ENCODE peak calls at places on chromosomes 6 and 20, in five cellular contexts. One of them, this sample, is unnamed.
A peak's percentile ranks its signal among the peaks of the same experiment; 100 is the strongest.

GRCh38 chr20:39474829-39475228 is 512.7 kb downstream of the DHX35 start:
- DNase-seq in substantia nigra: no peak
- DNase-seq in naive thymus-derived CD4-positive, alpha-beta T cell: no peak
- DNase-seq in cardiac muscle cell: no peak
- DNase-seq in HTR-8/SVneo: no peak
- DNase-seq in this sample: no peak

GRCh38 chr6:102474041-102474807 is 1080.7 kb downstream of the GRIK2 start:
- DNase-seq in substantia nigra: no peak
- DNase-seq in naive thymus-derived CD4-positive, alpha-beta T cell: no peak
- DNase-seq in cardiac muscle cell: no peak
- DNase-seq in HTR-8/SVneo: no peak
- DNase-seq in this sample: no peak

GRCh38 chr6:105862936-105863603 is 223.1 kb upstream of the PRDM1 start:
- DNase-seq in substantia nigra: no peak
- DNase-seq in naive thymus-derived CD4-positive, alpha-beta T cell: no peak
- DNase-seq in cardiac muscle cell: no peak
- DNase-seq in HTR-8/SVneo: no peak
- DNase-seq in this sample: no peak

GRCh38 chr6:147999001-147999540 is 343.6 kb upstream of the SASH1 start:
- DNase-seq in substantia nigra: no peak
- DNase-seq in naive thymus-derived CD4-positive, alpha-beta T cell: no peak
- DNase-seq in cardiac muscle cell: no peak
- DNase-seq in HTR-8/SVneo: no peak
- DNase-seq in this sample: no peak

GRCh38 chr6:155635416-155635815 is 179.8 kb upstream of the NOX3 start:
- DNase-seq in substantia nigra: no peak
- DNase-seq in naive thymus-derived CD4-positive, alpha-beta T cell: no peak
- DNase-seq in cardiac muscle cell: no peak
- DNase-seq in HTR-8/SVneo: no peak
- DNase-seq in this sample: no peak

GRCh38 chr6:24935753-24936152 is at the start of gene RIPOR2:
- DNase-seq in substantia nigra: peak; percentile 21
- DNase-seq in naive thymus-derived CD4-positive, alpha-beta T cell: peak; percentile 48
- DNase-seq in cardiac muscle cell: peak; percentile 22
- DNase-seq in HTR-8/SVneo: no peak
- DNase-seq in this sample: no peak

GRCh38 chr6:159852877-159853276 is 37.9 kb upstream of the MAS1 start:
- DNase-seq in substantia nigra: no peak
- DNase-seq in naive thymus-derived CD4-positive, alpha-beta T cell: no peak
- DNase-seq in cardiac muscle cell: no peak
- DNase-seq in HTR-8/SVneo: no peak
- DNase-seq in this sample: no peak

GRCh38 chr6:70734381-70734780 is 66.7 kb downstream of the SMAP1 start:
- DNase-seq in substantia nigra: no peak
- DNase-seq in naive thymus-derived CD4-positive, alpha-beta T cell: no peak
- DNase-seq in cardiac muscle cell: no peak
- DNase-seq in HTR-8/SVneo: no peak
- DNase-seq in this sample: no peak

GRCh38 chr6:79946242-79946641 is 1.1 kb downstream of the ELOVL4 start:
- DNase-seq in substantia nigra: no peak
- DNase-seq in naive thymus-derived CD4-positive, alpha-beta T cell: no peak
- DNase-seq in cardiac muscle cell: peak; percentile 63
- DNase-seq in HTR-8/SVneo: peak; percentile 27
- DNase-seq in this sample: peak; percentile 14

GRCh38 chr6:24504274-24504641 is 9.5 kb downstream of the ALDH5A1 start:
- DNase-seq in substantia nigra: no peak
- DNase-seq in naive thymus-derived CD4-positive, alpha-beta T cell: no peak
- DNase-seq in cardiac muscle cell: no peak
- DNase-seq in HTR-8/SVneo: no peak
- DNase-seq in this sample: no peak

GRCh38 chr20:59776059-59776603 is 157.3 kb downstream of the SYCP2 start:
- DNase-seq in substantia nigra: no peak
- DNase-seq in naive thymus-derived CD4-positive, alpha-beta T cell: no peak
- DNase-seq in cardiac muscle cell: no peak
- DNase-seq in HTR-8/SVneo: no peak
- DNase-seq in this sample: no peak

GRCh38 chr20:24993337-24994185 is 1.0 kb upstream of the APMAP start:
- DNase-seq in substantia nigra: no peak
- DNase-seq in naive thymus-derived CD4-positive, alpha-beta T cell: no peak
- DNase-seq in cardiac muscle cell: no peak
- DNase-seq in HTR-8/SVneo: peak; percentile 22
- DNase-seq in this sample: peak; percentile 65

GRCh38 chr20:44792794-44793193 is 17.6 kb downstream of the RIMS4 start:
- DNase-seq in substantia nigra: no peak
- DNase-seq in naive thymus-derived CD4-positive, alpha-beta T cell: no peak
- DNase-seq in cardiac muscle cell: no peak
- DNase-seq in HTR-8/SVneo: no peak
- DNase-seq in this sample: no peak

GRCh38 chr20:62357681-62358080 is 9.4 kb downstream of the LAMA5 start:
- DNase-seq in substantia nigra: no peak
- DNase-seq in naive thymus-derived CD4-positive, alpha-beta T cell: no peak
- DNase-seq in cardiac muscle cell: no peak
- DNase-seq in HTR-8/SVneo: no peak
- DNase-seq in this sample: no peak